ENCODE peak calls at places on chromosomes 5 and 9, in eight cellular contexts. One of them, this sample, is unnamed.

GRCh38 chr9:130993303-130994030 is 15.5 kb upstream of the LAMC3 start:
- DNase-seq in MM.1S: no peak
- DNase-seq in HCT116: no peak
- DNase-seq in PC-9: no peak
- DNase-seq in fibroblast of lung: no peak
- DNase-seq in endothelial cell of umbilical vein: no peak
- DNase-seq in GM23338: no peak
- DNase-seq in H1: no peak
- DNase-seq in this sample: no peak

GRCh38 chr9:3647652-3648051 is 121.9 kb upstream of the RFX3 start:
- DNase-seq in PC-9: no peak
- DNase-seq in HCT116: no peak
- DNase-seq in endothelial cell of umbilical vein: peak; percentile 18
- DNase-seq in MM.1S: no peak
- DNase-seq in GM23338: no peak
- DNase-seq in H1: no peak
- DNase-seq in fibroblast of lung: no peak
- DNase-seq in this sample: no peak

GRCh38 chr9:85859751-85860150 is 81.2 kb upstream of the NAA35 start:
- DNase-seq in MM.1S: no peak
- DNase-seq in HCT116: peak; percentile 19
- DNase-seq in GM23338: no peak
- DNase-seq in endothelial cell of umbilical vein: no peak
- DNase-seq in H1: no peak
- DNase-seq in fibroblast of lung: no peak
- DNase-seq in PC-9: peak; percentile 50
- DNase-seq in this sample: no peak

GRCh38 chr9:136832581-136832980 is 9.7 kb upstream of the AJM1 start:
- DNase-seq in HCT116: no peak
- DNase-seq in MM.1S: no peak
- DNase-seq in H1: no peak
- DNase-seq in endothelial cell of umbilical vein: no peak
- DNase-seq in GM23338: no peak
- DNase-seq in PC-9: no peak
- DNase-seq in fibroblast of lung: no peak
- DNase-seq in this sample: no peak

GRCh38 chr9:132410642-132411041 is 631 bp downstream of the CFAP77 start:
- DNase-seq in GM23338: no peak
- DNase-seq in MM.1S: no peak
- DNase-seq in HCT116: no peak
- DNase-seq in H1: no peak
- DNase-seq in PC-9: no peak
- DNase-seq in endothelial cell of umbilical vein: no peak
- DNase-seq in fibroblast of lung: no peak
- DNase-seq in this sample: no peak

GRCh38 chr9:106376689-106377088 is 486.3 kb upstream of the ZNF462 start:
- DNase-seq in PC-9: no peak
- DNase-seq in endothelial cell of umbilical vein: no peak
- DNase-seq in MM.1S: no peak
- DNase-seq in fibroblast of lung: no peak
- DNase-seq in HCT116: no peak
- DNase-seq in GM23338: no peak
- DNase-seq in H1: no peak
- DNase-seq in this sample: peak; percentile 0

GRCh38 chr9:35914307-35914807 is 5.1 kb downstream of the SPAAR start:
- DNase-seq in H1: no peak
- DNase-seq in endothelial cell of umbilical vein: peak; percentile 69
- DNase-seq in GM23338: peak; percentile 61
- DNase-seq in fibroblast of lung: peak; percentile 21
- DNase-seq in MM.1S: no peak
- DNase-seq in PC-9: peak; percentile 55
- DNase-seq in HCT116: no peak
- DNase-seq in this sample: no peak

GRCh38 chr9:36960575-36960955 is 73.5 kb downstream of the PAX5 start:
- DNase-seq in endothelial cell of umbilical vein: no peak
- DNase-seq in MM.1S: no peak
- DNase-seq in GM23338: no peak
- DNase-seq in H1: peak; percentile 34
- DNase-seq in fibroblast of lung: no peak
- DNase-seq in HCT116: no peak
- DNase-seq in PC-9: no peak
- DNase-seq in this sample: no peak

GRCh38 chr5:158979749-158980521 is 119.8 kb downstream of the EBF1 start:
- DNase-seq in fibroblast of lung: peak; percentile 55
- DNase-seq in MM.1S: no peak
- DNase-seq in H1: no peak
- DNase-seq in PC-9: no peak
- DNase-seq in GM23338: peak; percentile 22
- DNase-seq in HCT116: no peak
- DNase-seq in endothelial cell of umbilical vein: peak; percentile 86
- DNase-seq in this sample: no peak

GRCh38 chr5:175654346-175654745 is 3.5 kb upstream of the HRH2 start:
- DNase-seq in H1: no peak
- DNase-seq in GM23338: no peak
- DNase-seq in endothelial cell of umbilical vein: no peak
- DNase-seq in fibroblast of lung: no peak
- DNase-seq in MM.1S: no peak
- DNase-seq in PC-9: no peak
- DNase-seq in HCT116: no peak
- DNase-seq in this sample: no peak

GRCh38 chr9:89730715-89731114 is 125.9 kb downstream of the GADD45G start:
- DNase-seq in H1: no peak
- DNase-seq in endothelial cell of umbilical vein: no peak
- DNase-seq in MM.1S: no peak
- DNase-seq in PC-9: no peak
- DNase-seq in GM23338: peak; percentile 20
- DNase-seq in fibroblast of lung: no peak
- DNase-seq in HCT116: no peak
- DNase-seq in this sample: no peak

GRCh38 chr9:129701054-129701453 is 35.6 kb downstream of the PRRX2 start:
- DNase-seq in MM.1S: no peak
- DNase-seq in HCT116: no peak
- DNase-seq in GM23338: no peak
- DNase-seq in fibroblast of lung: no peak
- DNase-seq in PC-9: no peak
- DNase-seq in endothelial cell of umbilical vein: no peak
- DNase-seq in H1: no peak
- DNase-seq in this sample: no peak

GRCh38 chr9:129697111-129697955 is 31.9 kb downstream of the PRRX2 start:
- DNase-seq in H1: peak; percentile 80
- DNase-seq in endothelial cell of umbilical vein: no peak
- DNase-seq in MM.1S: no peak
- DNase-seq in HCT116: no peak
- DNase-seq in PC-9: peak; percentile 35
- DNase-seq in fibroblast of lung: peak; percentile 66
- DNase-seq in GM23338: peak; percentile 75
- DNase-seq in this sample: no peak

GRCh38 chr9:129696803-129697110 is 31.3 kb downstream of the PRRX2 start:
- DNase-seq in PC-9: no peak
- DNase-seq in HCT116: no peak
- DNase-seq in fibroblast of lung: no peak
- DNase-seq in GM23338: peak; percentile 56
- DNase-seq in endothelial cell of umbilical vein: no peak
- DNase-seq in MM.1S: no peak
- DNase-seq in H1: no peak
- DNase-seq in this sample: no peak

GRCh38 chr9:129695870-129696269 is 30.4 kb downstream of the PRRX2 start:
- DNase-seq in fibroblast of lung: no peak
- DNase-seq in GM23338: no peak
- DNase-seq in MM.1S: no peak
- DNase-seq in HCT116: no peak
- DNase-seq in endothelial cell of umbilical vein: no peak
- DNase-seq in H1: no peak
- DNase-seq in PC-9: no peak
- DNase-seq in this sample: no peak

DNA sequence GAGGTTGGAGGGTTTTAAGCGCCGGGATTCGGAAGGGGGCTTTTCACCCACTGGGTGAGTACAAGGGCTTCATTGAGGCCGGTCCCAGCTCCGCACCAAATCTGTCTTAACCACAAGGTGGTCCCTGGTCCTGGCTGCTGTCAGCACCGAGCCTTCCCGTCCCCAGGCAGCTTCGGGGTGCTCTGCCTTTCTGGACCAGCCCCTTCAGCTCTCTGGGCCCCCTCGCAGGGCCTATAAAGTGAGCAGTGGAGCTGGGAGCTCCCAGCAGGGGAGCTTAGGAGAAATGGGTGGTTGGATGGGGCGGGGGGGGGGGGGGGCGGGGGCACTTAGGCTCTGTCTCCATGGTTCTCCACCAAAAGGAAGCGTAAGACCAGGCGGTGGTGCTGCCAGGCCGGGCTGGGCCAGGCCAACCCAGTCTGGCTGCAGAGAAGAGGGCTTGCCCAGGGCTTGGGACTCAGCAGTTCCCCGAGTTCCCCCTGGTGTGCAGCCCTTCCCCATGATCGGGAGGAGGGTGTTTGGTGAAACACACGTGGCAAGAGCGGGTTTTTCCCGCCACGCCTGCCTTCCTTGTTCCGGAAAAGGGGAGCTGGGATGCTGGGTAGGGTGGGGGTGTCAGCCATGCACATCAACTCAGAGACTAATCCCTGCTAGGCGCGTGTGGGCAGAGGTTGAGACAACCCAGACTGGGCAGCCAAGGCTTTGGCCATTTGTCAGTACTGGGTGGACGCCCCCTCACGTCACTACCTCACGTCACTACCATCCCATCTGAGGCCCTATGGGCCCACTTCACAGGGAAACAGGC is 32.7 kb downstream of the PRRX2 start:
- DNase-seq in fibroblast of lung: no peak
- DNase-seq in endothelial cell of umbilical vein: no peak
- DNase-seq in HCT116: no peak
- DNase-seq in H1: no peak
- DNase-seq in MM.1S: no peak
- DNase-seq in PC-9: no peak
- DNase-seq in GM23338: peak; percentile 57
- DNase-seq in this sample: no peak
- H3K4me3 ChIP-seq in fibroblast of lung: no peak overlapping the region
- H3K4me3 ChIP-seq in endothelial cell of umbilical vein: peak overlapping the region; percentile 44
- H3K4me3 ChIP-seq in HCT116: peak overlapping the region; percentile 65
- H3K4me3 ChIP-seq in H1: peak overlapping the region; percentile 80
- H3K4me3 ChIP-seq in MM.1S: no peak overlapping the region
- H3K4me3 ChIP-seq in PC-9: peak overlapping the region; percentile 66
- H3K4me3 ChIP-seq in GM23338: peak overlapping the region; percentile 84
- H3K4me3 ChIP-seq in this sample: peak overlapping the region; percentile 40

GRCh38 chr5:7398596-7399260 is 2.8 kb downstream of the ADCY2 start:
- DNase-seq in GM23338: no peak
- DNase-seq in endothelial cell of umbilical vein: no peak
- DNase-seq in H1: no peak
- DNase-seq in HCT116: no peak
- DNase-seq in PC-9: no peak
- DNase-seq in fibroblast of lung: no peak
- DNase-seq in MM.1S: no peak
- DNase-seq in this sample: no peak

GRCh38 chr5:7395432-7396168 is at the start of gene ADCY2:
- DNase-seq in GM23338: peak; percentile 49
- DNase-seq in H1: peak; percentile 77
- DNase-seq in fibroblast of lung: no peak
- DNase-seq in MM.1S: no peak
- DNase-seq in endothelial cell of umbilical vein: no peak
- DNase-seq in PC-9: no peak
- DNase-seq in HCT116: no peak
- DNase-seq in this sample: no peak

GRCh38 chr5:7396169-7397004 is 449 bp downstream of the ADCY2 start:
- DNase-seq in GM23338: peak; percentile 47
- DNase-seq in fibroblast of lung: no peak
- DNase-seq in endothelial cell of umbilical vein: no peak
- DNase-seq in HCT116: no peak
- DNase-seq in PC-9: no peak
- DNase-seq in MM.1S: peak; percentile 9
- DNase-seq in H1: no peak
- DNase-seq in this sample: no peak

GRCh38 chr5:7397935-7398334 is 2.0 kb downstream of the ADCY2 start:
- DNase-seq in fibroblast of lung: no peak
- DNase-seq in endothelial cell of umbilical vein: no peak
- DNase-seq in H1: no peak
- DNase-seq in PC-9: no peak
- DNase-seq in HCT116: no peak
- DNase-seq in MM.1S: peak; percentile 13
- DNase-seq in GM23338: no peak
- DNase-seq in this sample: no peak

DNA sequence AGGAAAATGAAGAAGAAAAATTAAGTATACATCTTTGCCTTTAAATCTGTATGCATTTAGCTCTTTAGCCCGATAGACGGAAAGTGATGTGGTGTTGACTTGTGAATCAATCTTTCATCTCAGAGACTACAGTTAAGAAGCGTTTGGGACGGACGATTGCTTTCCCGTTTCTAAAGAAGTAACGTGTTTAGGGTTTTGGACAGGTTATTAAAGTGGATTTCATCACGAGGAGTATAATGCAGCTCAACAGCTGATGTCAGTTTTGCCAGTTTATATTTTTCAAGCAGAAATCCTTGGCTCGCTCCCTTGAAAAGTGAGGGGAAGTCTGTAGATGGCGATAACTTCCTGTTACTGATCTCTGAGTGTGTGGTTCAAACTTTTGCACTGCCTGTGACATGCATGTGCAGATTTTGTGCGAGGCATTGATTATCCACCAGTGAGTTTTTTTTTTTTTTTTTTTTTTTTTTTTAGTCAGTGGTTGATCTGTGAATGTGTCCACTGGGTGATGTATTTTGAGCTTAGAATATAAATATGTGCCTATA is 1.1 kb downstream of the ADCY2 start:
- DNase-seq in H1: no peak
- DNase-seq in GM23338: no peak
- DNase-seq in fibroblast of lung: no peak
- DNase-seq in PC-9: no peak
- DNase-seq in MM.1S: no peak
- DNase-seq in HCT116: no peak
- DNase-seq in endothelial cell of umbilical vein: no peak
- DNase-seq in this sample: no peak
- TF ChIP-seq EZH2 in H1: no peak
- TF ChIP-seq EZH2 in GM23338: no peak
- TF ChIP-seq EZH2 in fibroblast of lung: no peak
- TF ChIP-seq EZH2 in PC-9: no peak
- TF ChIP-seq EZH2 in MM.1S: no peak
- TF ChIP-seq EZH2 in HCT116: no peak
- TF ChIP-seq EZH2 in endothelial cell of umbilical vein: no peak
- TF ChIP-seq EZH2 in this sample: peak; percentile 55

DNA sequence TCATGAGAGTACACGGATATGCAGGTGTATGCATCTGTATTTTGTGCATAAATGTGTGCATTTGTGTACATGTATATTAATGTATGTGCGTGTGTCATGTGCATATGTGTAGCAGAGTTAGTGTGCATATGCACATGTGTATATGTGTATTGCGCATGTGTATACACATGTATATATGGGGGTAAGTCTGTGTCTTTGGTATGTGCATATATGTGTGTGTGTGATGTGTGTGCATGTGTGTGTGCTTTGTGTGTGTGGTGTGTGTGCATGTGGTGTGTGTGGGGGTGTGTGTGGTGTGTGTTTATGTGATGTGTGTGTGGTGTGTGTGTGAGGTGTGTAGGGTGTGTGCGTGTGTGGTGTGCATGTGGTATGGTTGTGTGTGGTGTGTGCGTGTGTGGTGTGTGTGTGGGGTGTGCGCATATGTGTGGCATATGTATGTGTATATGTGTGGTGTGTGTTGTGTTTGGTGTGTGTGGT is 13.1 kb upstream of the CTSL start:
- DNase-seq in endothelial cell of umbilical vein: no peak
- DNase-seq in MM.1S: no peak
- DNase-seq in GM23338: no peak
- DNase-seq in fibroblast of lung: peak; percentile 17
- DNase-seq in PC-9: no peak
- DNase-seq in H1: no peak
- DNase-seq in HCT116: no peak
- DNase-seq in this sample: no peak
- H3K4me3 ChIP-seq in endothelial cell of umbilical vein: no peak overlapping the region
- H3K4me3 ChIP-seq in MM.1S: no peak overlapping the region
- H3K4me3 ChIP-seq in GM23338: no peak overlapping the region
- H3K4me3 ChIP-seq in fibroblast of lung: no peak overlapping the region
- H3K4me3 ChIP-seq in PC-9: no peak overlapping the region
- H3K4me3 ChIP-seq in H1: no peak overlapping the region
- H3K4me3 ChIP-seq in HCT116: peak overlapping the region; percentile 48
- H3K4me3 ChIP-seq in this sample: no peak overlapping the region

GRCh38 chr5:58804331-58804730 is 221.5 kb downstream of the RAB3C start:
- DNase-seq in MM.1S: no peak
- DNase-seq in PC-9: no peak
- DNase-seq in HCT116: no peak
- DNase-seq in H1: no peak
- DNase-seq in endothelial cell of umbilical vein: no peak
- DNase-seq in fibroblast of lung: no peak
- DNase-seq in GM23338: no peak
- DNase-seq in this sample: no peak
- TF ChIP-seq EZH2 in MM.1S: no peak
- TF ChIP-seq EZH2 in PC-9: no peak
- TF ChIP-seq EZH2 in HCT116: no peak
- TF ChIP-seq EZH2 in H1: no peak
- TF ChIP-seq EZH2 in endothelial cell of umbilical vein: no peak
- TF ChIP-seq EZH2 in fibroblast of lung: no peak
- TF ChIP-seq EZH2 in GM23338: no peak
- TF ChIP-seq EZH2 in this sample: no peak